ENCODE peak calls at places on chromosomes 6 and 20, in four cellular contexts. H is cardiac muscle cell, Q is NCI-H774, P is NCI-H1092 treated with DMSO at 0.1 percent for 48 hours. R is an unnamed sample.

GRCh38 chr20:44942264-44942973 is 17.8 kb downstream of the TOMM34 start:
- DNase-seq in P (no peak), Q (no peak), H (peak), R (no peak)

GRCh38 chr6:41614713-41615112 is 23.6 kb upstream of the MDFI start:
- DNase-seq in H (no peak), P (no peak), Q (no peak), R (no peak)

GRCh38 chr6:87308970-87309369 is 13.4 kb upstream of the SMIM8 start:
- DNase-seq in Q (no peak), H (no peak), P (no peak), R (no peak)

GRCh38 chr6:17093692-17094091 is 8.2 kb upstream of the STMND1 start:
- DNase-seq in P (no peak), H (peak), Q (no peak), R (no peak)

GRCh38 chr6:21381336-21381963 is 212.1 kb upstream of the SOX4 start:
- DNase-seq in H (no peak), P (no peak), Q (no peak), R (no peak)

GRCh38 chr20:40359127-40359892 is 329.7 kb downstream of the MAFB start:
- DNase-seq in P (no peak), Q (no peak), H (no peak), R (no peak)

GRCh38 chr20:49825521-49826033 is 12.9 kb downstream of the SLC9A8 start:
- DNase-seq in P (peak), Q (peak), H (no peak), R (no peak)

GRCh38 chr20:1313236-1313964 is 15.5 kb downstream of the SDCBP2 start:
- DNase-seq in H (peak), P (peak), Q (peak), R (peak)

GRCh38 chr20:290081-290831 is at the start of gene C20orf96:
- DNase-seq in P (peak), H (peak), Q (peak), R (peak)

GRCh38 chr6:36963451-36964290 is 9.1 kb downstream of the PI16 start:
- DNase-seq in H (no peak), P (peak), Q (no peak), R (no peak)

GRCh38 chr6:28769626-28770402 is 154.0 kb downstream of the TRIM27 start:
- DNase-seq in P (no peak), H (peak), Q (no peak), R (no peak)

GRCh38 chr6:142207265-142207877 is 60.3 kb downstream of the VTA1 start:
- DNase-seq in H (peak), P (no peak), Q (no peak), R (peak)

GRCh38 chr20:21102691-21103311 is 3.4 kb downstream of the LINC00237 start:
- DNase-seq in Q (no peak), H (peak), P (no peak), R (peak)

GRCh38 chr20:24529032-24529431 is 59.6 kb downstream of the SYNDIG1 start:
- DNase-seq in H (no peak), Q (no peak), P (no peak), R (no peak)

GRCh38 chr6:36735110-36735971 is 37.7 kb downstream of the RAB44 start:
- DNase-seq in P (no peak), H (peak), Q (no peak), R (peak)

GRCh38 chr20:61761453-61762207 is 304.1 kb downstream of the TAF4 start:
- DNase-seq in Q (no peak), H (no peak), P (no peak), R (no peak)